ENCODE peak calls at places on chromosomes 1 and 21, in five cellular contexts. G is HT1080, S is nephron progenitor cell, N is T-helper 9 cell, K is type B pancreatic cell. M is an unnamed sample.

GRCh38 chr1:13662498-13662897 is 37.5 kb upstream of the PRDM2 start:
- DNase-seq in G (peak), S (no peak), N (no peak), K (no peak), M (no peak)

GRCh38 chr1:221743416-221744208 is 1.7 kb upstream of the DUSP10 start:
- DNase-seq in G (peak), S (peak), N (no peak), K (no peak), M (peak)

GRCh38 chr1:192951961-192952460 is 107.1 kb downstream of the UCHL5 start:
- DNase-seq in G (peak), S (no peak), N (no peak), K (no peak), M (peak)

GRCh38 chr21:43585924-43586411 is 73.3 kb downstream of the HSF2BP start:
- DNase-seq in G (peak), S (peak), N (no peak), K (no peak), M (peak)

GRCh38 chr1:178774263-178774662 is 49.2 kb downstream of the RALGPS2 start:
- DNase-seq in G (peak), S (no peak), N (no peak), K (no peak), M (peak)

GRCh38 chr1:1631793-1632420 is at the start of gene MMP23B:
- DNase-seq in G (no peak), S (peak), N (no peak), K (no peak), M (no peak)

GRCh38 chr1:17280436-17280835 is 27.6 kb upstream of the PADI4 start:
- DNase-seq in G (no peak), S (no peak), N (no peak), K (no peak), M (no peak)

GRCh38 chr1:25675729-25676476 is 59.3 kb downstream of the MAN1C1 start:
- DNase-seq in G (peak), S (no peak), N (peak), K (no peak), M (no peak)

GRCh38 chr1:195113471-195113870 is 1494.8 kb downstream of the KCNT2 start:
- DNase-seq in G (no peak), S (no peak), N (no peak), K (no peak), M (no peak)

GRCh38 chr1:109804660-109805059 is 40.9 kb upstream of the EPS8L3 start:
- DNase-seq in G (no peak), S (no peak), N (no peak), K (no peak), M (no peak)

GRCh38 chr1:233394860-233395717 is 67.6 kb downstream of the MAP3K21 start:
- DNase-seq in G (peak), S (peak), N (no peak), K (no peak), M (peak)

GRCh38 chr21:40717008-40717407 is 129.9 kb downstream of the DSCAM start:
- DNase-seq in G (no peak), S (no peak), N (no peak), K (no peak), M (no peak)

GRCh38 chr1:157112186-157112867 is 12.7 kb upstream of the ETV3L start:
- DNase-seq in G (no peak), S (no peak), N (no peak), K (no peak), M (no peak)

GRCh38 chr1:92315766-92316413 is 17.0 kb downstream of the RPAP2 start:
- DNase-seq in G (no peak), S (no peak), N (peak), K (no peak), M (no peak)

GRCh38 chr1:4003846-4004505 is 103.9 kb upstream of the C1orf174 start:
- DNase-seq in G (no peak), S (no peak), N (no peak), K (no peak), M (no peak)

GRCh38 chr1:234613128-234613875 is 3.3 kb upstream of the IRF2BP2 start:
- DNase-seq in G (peak), S (no peak), N (no peak), K (no peak), M (peak)

GRCh38 chr21:45592208-45592619 is 50.0 kb upstream of the SLC19A1 start:
- DNase-seq in G (no peak), S (no peak), N (peak), K (no peak), M (no peak)

GRCh38 chr1:12338793-12339192 is 109.0 kb downstream of the VPS13D start:
- DNase-seq in G (no peak), S (no peak), N (no peak), K (no peak), M (no peak)

GRCh38 chr21:42324896-42325295 is 9.7 kb upstream of the TFF3 start:
- DNase-seq in G (no peak), S (no peak), N (no peak), K (peak), M (no peak)

GRCh38 chr1:245155186-245156040 is 628 bp downstream of the KIF26B start:
- DNase-seq in G (no peak), S (peak), N (no peak), K (peak), M (peak)

GRCh38 chr1:47434051-47434842 is 3.6 kb upstream of the FOXD2 start:
- DNase-seq in G (no peak), S (peak), N (no peak), K (no peak), M (no peak)

GRCh38 chr1:207308451-207309190 is 12.9 kb upstream of the CD55 start:
- DNase-seq in G (no peak), S (no peak), N (no peak), K (no peak), M (no peak)

GRCh38 chr1:39788758-39789570 is at the start of gene BMP8B:
- DNase-seq in G (no peak), S (peak), N (peak), K (no peak), M (peak)

GRCh38 chr1:117710710-117711109 is 104.9 kb downstream of the TENT5C start:
- DNase-seq in G (no peak), S (no peak), N (no peak), K (no peak), M (no peak)

GRCh38 chr1:46432781-46433327 is 38.7 kb downstream of the FAAH start:
- DNase-seq in G (no peak), S (no peak), N (no peak), K (no peak), M (no peak)

GRCh38 chr1:20344738-20345137 is 54.1 kb downstream of the VWA5B1 start:
- DNase-seq in G (no peak), S (no peak), N (no peak), K (no peak), M (no peak)

GRCh38 chr1:211630236-211631081 is 45.0 kb downstream of the NEK2 start:
- DNase-seq in G (no peak), S (no peak), N (no peak), K (no peak), M (no peak)

GRCh38 chr1:247113094-247113497 is 8.9 kb upstream of the ZNF669 start:
- DNase-seq in G (no peak), S (no peak), N (no peak), K (peak), M (peak)

GRCh38 chr1:157019457-157019856 is 26.1 kb downstream of the ARHGEF11 start:
- DNase-seq in G (no peak), S (no peak), N (no peak), K (no peak), M (no peak)

GRCh38 chr1:177343445-177343844 is 172.7 kb downstream of the BRINP2 start:
- DNase-seq in G (no peak), S (peak), N (no peak), K (no peak), M (no peak)

GRCh38 chr1:38791892-38792291 is 67.7 kb downstream of the RRAGC start:
- DNase-seq in G (no peak), S (no peak), N (no peak), K (no peak), M (no peak)

GRCh38 chr1:117754061-117754969 is 148.5 kb downstream of the TENT5C start:
- DNase-seq in G (peak), S (peak), N (peak), K (no peak), M (peak)

GRCh38 chr1:212104586-212105282 is 69.2 kb downstream of the DTL start:
- DNase-seq in G (no peak), S (no peak), N (no peak), K (no peak), M (no peak)

GRCh38 chr1:80217377-80217986 is 1211.0 kb upstream of the ADGRL4 start:
- DNase-seq in G (peak), S (peak), N (no peak), K (no peak), M (peak)

GRCh38 chr21:37917612-37918011 is 1.4 kb upstream of the KCNJ6 start:
- DNase-seq in G (no peak), S (no peak), N (no peak), K (no peak), M (peak)

GRCh38 chr1:38940339-38941047 is 1.1 kb downstream of the RHBDL2 start:
- DNase-seq in G (no peak), S (no peak), N (no peak), K (no peak), M (no peak)

GRCh38 chr1:151972533-151973270 is 21.0 kb downstream of the S100A10 start:
- DNase-seq in G (peak), S (no peak), N (no peak), K (no peak), M (peak)

GRCh38 chr1:206729507-206729906 is 41.1 kb upstream of the IL19 start:
- DNase-seq in G (no peak), S (no peak), N (no peak), K (no peak), M (no peak)

GRCh38 chr1:234433563-234434285 is 45.3 kb downstream of the TARBP1 start:
- DNase-seq in G (peak), S (no peak), N (no peak), K (no peak), M (peak)

GRCh38 chr1:157352817-157353408 is 199.4 kb downstream of the FCRL5 start:
- DNase-seq in G (no peak), S (no peak), N (no peak), K (no peak), M (no peak)

M was measured in RCC 7860.